ENCODE peak calls at places on chromosomes 3 and 15, in five cellular contexts. N is neural progenitor cell, L is HepG2, V is H9, T is fibroblast of lung. Y is an unnamed sample. For H3K4me1, the result is how much of the 10 kb centered on the place peaks cover.

GRCh38 chr3:111151438-111151837 is 79.8 kb downstream of the NECTIN3 start:
- DNase-seq in N (no peak), L (peak), V (no peak), T (peak), Y (no peak)

GRCh38 chr3:134628884-134629283 is 21.9 kb downstream of the KY start:
- DNase-seq in N (no peak), L (no peak), V (no peak), T (no peak), Y (no peak)

GRCh38 chr3:24387493-24387892 is 107.2 kb downstream of the THRB start:
- DNase-seq in N (no peak), L (no peak), V (no peak), T (peak), Y (no peak)

GRCh38 chr15:81311834-81312459 is 12.0 kb downstream of the STARD5 start:
- DNase-seq in N (no peak), L (no peak), V (no peak), T (peak), Y (no peak)

GRCh38 chr15:64686130-64686735 is 89.2 kb downstream of the RBPMS2 start:
- DNase-seq in N (peak), L (peak), V (peak), T (peak), Y (peak)

GRCh38 chr3:72336821-72337479 is 511.3 kb downstream of the SHQ1 start:
- DNase-seq in N (peak), L (no peak), V (peak), T (peak), Y (no peak)

GRCh38 chr15:62775932-62776331 is 266.6 kb upstream of the TPM1 start:
- DNase-seq in N (no peak), L (no peak), V (no peak), T (no peak), Y (no peak)

GRCh38 chr3:71513495-71513894 is 70.0 kb downstream of the FOXP1 start:
- DNase-seq in N (no peak), L (no peak), V (no peak), T (no peak), Y (no peak)

GRCh38 chr3:143084856-143085731 is 34.5 kb upstream of the CHST2 start:
- DNase-seq in N (no peak), L (no peak), V (no peak), T (peak), Y (peak)

GRCh38 chr3:110420158-110420641 is 651.4 kb upstream of the NECTIN3 start:
- DNase-seq in N (no peak), L (no peak), V (no peak), T (peak), Y (no peak)

GRCh38 chr3:45688194-45688881 is 858 bp upstream of the SACM1L start:
- DNase-seq in N (peak), L (peak), V (peak), T (peak), Y (no peak)

GRCh38 chr15:52284164-52284563 is 11.4 kb downstream of the MYO5C start:
- DNase-seq in N (no peak), L (no peak), V (no peak), T (peak), Y (peak)

DNA sequence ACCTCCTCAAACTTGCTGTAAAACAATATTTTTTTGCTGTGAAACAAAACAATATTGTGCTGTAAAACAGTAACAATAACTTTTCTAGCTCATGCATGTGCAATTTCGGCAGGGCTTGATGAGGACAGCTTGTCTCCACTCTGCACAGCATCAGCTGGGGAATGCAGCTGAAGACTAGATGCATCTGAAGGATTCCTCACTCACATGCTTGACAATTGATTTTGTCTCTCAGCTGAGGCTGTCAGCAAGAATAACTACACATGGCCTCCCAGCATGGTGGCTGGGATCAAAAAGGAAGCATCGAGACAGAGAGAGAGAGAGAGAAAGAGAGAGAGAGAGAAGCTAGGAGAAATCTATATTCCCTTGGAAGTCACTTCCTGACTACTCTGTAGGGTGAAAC is 487.2 kb downstream of the PLOD2 start:
- DNase-seq in N (peak), L (no peak), V (no peak), T (no peak), Y (no peak)
- H2AFZ ChIP-seq in N (peak), L (no peak), V (no peak), T (peak), Y (no peak)

GRCh38 chr3:128492353-128493220 is at the start of gene GATA2:
- DNase-seq in N (peak), L (no peak), V (peak), T (peak), Y (peak)
- TF ChIP-seq CTCF in N (peak), L (peak), V (peak), T (no peak), Y (no peak)

GRCh38 chr3:25421747-25422146 is 6.3 kb upstream of the RARB start:
- DNase-seq in N (no peak), L (peak), V (no peak), T (no peak), Y (no peak)
- H3K4me1 ChIP-seq in N (under half), L (under half), V (under half), T (under half), Y (under half)

DNA sequence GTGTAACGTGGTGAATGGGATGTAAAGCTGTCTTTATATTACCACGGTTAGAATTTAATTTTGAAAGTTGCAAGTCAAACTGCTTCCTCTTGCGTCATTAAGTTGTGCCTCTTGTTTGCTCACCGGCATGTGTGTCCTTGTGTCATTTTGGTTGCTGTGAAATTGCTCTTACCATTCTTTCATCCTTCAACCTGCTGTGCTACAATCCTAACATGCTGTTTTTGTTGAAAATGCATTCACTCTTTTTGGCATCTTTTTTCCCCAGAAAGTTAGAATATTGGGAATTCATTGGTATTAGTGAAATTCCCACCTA is 164.7 kb downstream of the PGPEP1L start:
- DNase-seq in N (no peak), L (peak), V (no peak), T (no peak), Y (no peak)
- H2AFZ ChIP-seq in N (no peak), L (no peak), V (no peak), T (no peak), Y (no peak)

GRCh38 chr3:155356594-155357370 is 63.3 kb upstream of the STRIT1 start:
- DNase-seq in N (peak), L (peak), V (peak), T (peak), Y (no peak)
- TF ChIP-seq CTCF in N (peak), L (peak), V (peak), T (peak), Y (peak)

GRCh38 chr3:169148448-169149348 is 514.8 kb downstream of the MECOM start:
- DNase-seq in N (peak), L (no peak), V (no peak), T (no peak), Y (no peak)
- H3K4me1 ChIP-seq in N (under half), L (under half), V (under half), T (under half), Y (under half)

GRCh38 chr3:126258670-126259069 is 78.3 kb upstream of the ALDH1L1 start:
- DNase-seq in N (no peak), L (no peak), V (no peak), T (no peak), Y (peak)
- H2AFZ ChIP-seq in N (no peak), L (no peak), V (no peak), T (no peak), Y (no peak)

DNA sequence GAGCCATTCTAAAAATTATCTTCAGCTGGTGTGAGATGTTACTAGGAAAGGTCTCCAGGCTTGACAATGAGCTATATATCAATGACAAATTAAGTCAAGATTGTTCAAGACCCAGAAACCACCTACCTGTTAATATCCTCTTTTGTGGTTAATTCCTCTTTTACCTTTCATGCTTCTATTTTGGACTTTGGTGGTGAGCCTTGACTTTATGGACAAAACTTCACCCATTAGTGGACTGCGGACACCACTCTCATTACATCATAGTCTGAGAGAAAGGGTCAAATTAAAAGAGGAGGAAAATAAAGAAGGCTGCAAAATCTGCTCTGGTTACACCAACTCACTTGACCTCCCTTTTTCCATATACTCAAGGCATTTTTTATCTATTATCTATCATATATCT is 271.5 kb upstream of the TTC14 start:
- DNase-seq in N (no peak), L (no peak), V (no peak), T (no peak), Y (no peak)
- TF ChIP-seq CTCF in N (no peak), L (no peak), V (no peak), T (no peak), Y (no peak)

GRCh38 chr3:38028621-38029361 is 651 bp downstream of the PLCD1 start:
- DNase-seq in N (peak), L (no peak), V (no peak), T (no peak), Y (peak)
- H3K4me1 ChIP-seq in N (under half), L (under half), V (under half), T (under half), Y (under half)

Y was measured in osteoblast.